ENCODE peak calls at places on chromosomes 11 and 22, in five cellular contexts. I is T47D, A is K562, O is HCT116, U is SK-N-SH. J is an unnamed sample.

GRCh38 chr22:46153930-46154329 is 3.6 kb downstream of the PPARA start:
- DNase-seq in U (no peak), I (no peak), A (no peak), O (no peak), J (no peak)

GRCh38 chr11:59417023-59417422 is 9.2 kb downstream of the OR5A2 start:
- DNase-seq in A (no peak), I (no peak), U (no peak), O (no peak), J (no peak)

GRCh38 chr11:79069504-79069903 is 371.3 kb downstream of the TENM4 start:
- DNase-seq in U (no peak), I (no peak), A (no peak), O (no peak), J (no peak)

GRCh38 chr11:123760894-123761293 is 6.6 kb upstream of the OR6X1 start:
- DNase-seq in A (no peak), U (no peak), I (no peak), O (no peak), J (peak; percentile 40)

GRCh38 chr11:21897203-21897602 is 295.7 kb upstream of the ANO5 start:
- DNase-seq in U (no peak), I (no peak), A (no peak), O (no peak), J (no peak)

GRCh38 chr22:45448431-45448830 is 34.9 kb downstream of the RIBC2 start:
- DNase-seq in O (no peak), A (no peak), U (no peak), I (no peak), J (no peak)

GRCh38 chr22:49674479-49674830 is 153.2 kb downstream of the BRD1 start:
- DNase-seq in O (no peak), U (no peak), A (no peak), I (no peak), J (no peak)

GRCh38 chr11:111194789-111195188 is 50.7 kb upstream of the POU2AF2 start:
- DNase-seq in A (no peak), O (no peak), I (no peak), U (no peak), J (no peak)

GRCh38 chr22:20110359-20110985 is 5.4 kb upstream of the RANBP1 start:
- DNase-seq in U (no peak), O (no peak), A (no peak), I (no peak), J (no peak)

GRCh38 chr22:47601666-47602065 is 839.2 kb downstream of the TBC1D22A start:
- DNase-seq in O (no peak), I (no peak), U (peak; percentile 1), A (no peak), J (no peak)

GRCh38 chr11:3645552-3645951 is 624 bp downstream of the ART1 start:
- DNase-seq in A (no peak), O (no peak), I (no peak), U (no peak), J (no peak)

GRCh38 chr22:20464096-20464614 is 26.5 kb upstream of the SCARF2 start:
- DNase-seq in I (no peak), U (no peak), A (no peak), O (no peak), J (no peak)

GRCh38 chr22:42754658-42755057 is 34.0 kb upstream of the A4GALT start:
- DNase-seq in A (peak; percentile 66), O (no peak), I (no peak), U (no peak), J (no peak)

GRCh38 chr11:19679952-19680823 is 32.4 kb upstream of the NAV2 start:
- DNase-seq in O (peak; percentile 75), U (peak; percentile 60), A (no peak), I (no peak), J (no peak)

GRCh38 chr11:128417607-128418324 is 169.6 kb downstream of the ETS1 start:
- DNase-seq in O (no peak), U (no peak), A (no peak), I (no peak), J (no peak)

GRCh38 chr22:17100621-17101020 is 15.8 kb downstream of the IL17RA start:
- DNase-seq in I (no peak), O (no peak), A (no peak), U (no peak), J (no peak)

GRCh38 chr11:75650167-75650723 is 18.6 kb downstream of the MAP6 start:
- DNase-seq in I (no peak), U (no peak), O (no peak), A (no peak), J (no peak)

GRCh38 chr11:75184051-75184450 is 33.1 kb downstream of the SLCO2B1 start:
- DNase-seq in I (no peak), O (no peak), U (no peak), A (no peak), J (no peak)

GRCh38 chr11:111942826-111943225 is 5.7 kb downstream of the DIXDC1 start:
- DNase-seq in I (no peak), A (no peak), U (no peak), O (no peak), J (no peak)

GRCh38 chr11:60950933-60951610 is 904 bp downstream of the SLC15A3 start:
- DNase-seq in A (no peak), O (no peak), I (no peak), U (no peak), J (no peak)

GRCh38 chr11:63165710-63166310 is 21.8 kb upstream of the SLC22A24 start:
- DNase-seq in U (no peak), A (no peak), I (no peak), O (no peak), J (no peak)

GRCh38 chr22:45455212-45455611 is 41.7 kb downstream of the RIBC2 start:
- DNase-seq in U (peak; percentile 36), O (no peak), I (no peak), A (no peak), J (no peak)

GRCh38 chr11:87223816-87224215 is 186.1 kb downstream of the TMEM135 start:
- DNase-seq in U (no peak), I (no peak), O (no peak), A (no peak), J (no peak)

DNA sequence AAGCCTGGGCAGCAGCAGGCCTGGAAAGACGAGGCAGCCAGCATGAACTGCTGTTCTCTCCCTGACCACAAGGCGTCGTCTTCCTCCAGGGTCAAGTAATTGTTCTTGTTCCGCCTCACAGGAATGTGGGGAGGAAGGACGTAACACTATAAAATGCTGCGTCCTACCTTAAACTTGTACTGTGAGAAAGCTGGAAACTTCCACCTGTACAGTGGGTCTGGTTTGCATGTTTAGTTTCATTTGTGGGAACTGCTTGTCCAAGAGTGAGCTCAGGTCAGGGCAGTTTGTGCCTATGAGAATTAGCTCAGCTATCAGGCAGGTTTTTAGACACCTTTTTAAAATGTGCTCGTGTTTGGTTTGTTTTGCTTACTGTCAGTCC is 55.2 kb downstream of the PANX1 start:
- DNase-seq in I (peak; percentile 91), O (peak; percentile 49), U (peak; percentile 33), A (peak; percentile 64), J (peak; percentile 17)
- TF ChIP-seq JUND in I (no peak), O (no peak), U (no peak), A (no peak), J (no peak)

GRCh38 chr11:27427183-27427980 is 45.2 kb downstream of the LGR4 start:
- DNase-seq in U (no peak), I (no peak), O (no peak), A (no peak), J (no peak)

GRCh38 chr11:27431808-27432207 is 40.8 kb downstream of the LGR4 start:
- DNase-seq in A (no peak), O (no peak), U (no peak), I (no peak), J (no peak)

GRCh38 chr11:27433742-27434141 is 38.8 kb downstream of the LGR4 start:
- DNase-seq in A (no peak), I (no peak), O (no peak), U (no peak), J (no peak)

GRCh38 chr11:27429740-27430451 is 42.7 kb downstream of the LGR4 start:
- DNase-seq in I (no peak), U (peak; percentile 19), O (no peak), A (no peak), J (no peak)
- TF ChIP-seq JUND in I (no peak), U (no peak), O (no peak), A (no peak), J (no peak)

GRCh38 chr11:66617148-66617814 is 851 bp downstream of the RBM14 start:
- DNase-seq in U (no peak), A (no peak), O (no peak), I (no peak), J (no peak)

GRCh38 chr11:66614073-66614472 is 2.4 kb upstream of the RBM14 start:
- DNase-seq in U (no peak), O (no peak), A (no peak), I (no peak), J (no peak)

GRCh38 chr11:66609951-66610617 is 6.3 kb upstream of the RBM14 start:
- DNase-seq in U (no peak), I (no peak), O (no peak), A (no peak), J (no peak)

GRCh38 chr11:66616379-66617147 is at the start of gene RBM14:
- DNase-seq in A (peak; percentile 100), O (peak; percentile 98), I (peak; percentile 100), U (peak; percentile 99), J (peak; percentile 97)

GRCh38 chr11:66612458-66612857 is 4.0 kb upstream of the RBM14 start:
- DNase-seq in A (no peak), U (no peak), I (no peak), O (no peak), J (no peak)
- TF ChIP-seq JUND in A (no peak), U (no peak), I (no peak), O (no peak), J (no peak)

GRCh38 chr11:33658195-33658900 is 42.3 kb downstream of the C11orf91 start:
- DNase-seq in O (no peak), A (no peak), I (no peak), U (no peak), J (no peak)
- TF ChIP-seq JUND in O (no peak), A (no peak), I (no peak), U (no peak), J (no peak)

GRCh38 chr11:118526688-118527087 is 586 bp upstream of the TTC36 start:
- DNase-seq in I (no peak), U (no peak), O (no peak), A (no peak), J (no peak)

GRCh38 chr11:118529584-118530175 is 1.3 kb upstream of the TMEM25 start:
- DNase-seq in A (no peak), U (no peak), O (no peak), I (no peak), J (no peak)

GRCh38 chr11:118524757-118525465 is 2.4 kb upstream of the TTC36 start:
- DNase-seq in A (no peak), U (no peak), I (peak; percentile 65), O (no peak), J (no peak)

GRCh38 chr11:118528511-118528910 is 1.2 kb downstream of the TTC36 start:
- DNase-seq in I (no peak), O (no peak), U (no peak), A (no peak), J (no peak)

GRCh38 chr11:118527109-118527508 is at the start of gene TTC36:
- DNase-seq in U (no peak), I (peak; percentile 86), A (no peak), O (no peak), J (no peak)
- TF ChIP-seq JUND in U (no peak), I (no peak), A (no peak), O (no peak), J (no peak)

GRCh38 chr11:120331301-120331966 is 4.8 kb upstream of the ARHGEF12 start:
- DNase-seq in I (peak; percentile 94), U (no peak), A (no peak), O (no peak), J (no peak)
- TF ChIP-seq JUND in I (peak; percentile 86), U (peak; percentile 94), A (no peak), O (peak; percentile 49), J (no peak)

J was measured in GM12878.